ENCODE peak calls at places on chromosomes 4 and X, in eight cellular contexts. Q is PC-9; R is effector memory CD4-positive, alpha-beta T cell; T is naive thymus-derived CD4-positive, alpha-beta T cell; U is AG04450; B is tibial artery; H is gastrocnemius medialis; P is left lung. N is an unnamed sample.

GRCh38 chrX:105460366-105460765 is 239.9 kb upstream of the TEX13A start:
- DNase-seq in Q (no peak), R (no peak), T (no peak), U (no peak), B (no peak), H (no peak), P (no peak), N (no peak)

GRCh38 chr4:72820107-72820506 is 249.4 kb downstream of the COX18 start:
- DNase-seq in Q (no peak), R (no peak), T (no peak), U (no peak), B (no peak), H (no peak), P (no peak), N (no peak)

GRCh38 chr4:150257338-150257737 is 179.1 kb downstream of the DCLK2 start:
- DNase-seq in Q (no peak), R (no peak), T (no peak), U (no peak), B (no peak), H (no peak), P (no peak), N (no peak)

GRCh38 chr4:37816006-37816405 is 10.5 kb upstream of the PGM2 start:
- DNase-seq in Q (no peak), R (peak), T (no peak), U (no peak), B (no peak), H (no peak), P (no peak), N (no peak)

GRCh38 chr4:145061325-145061920 is 36.6 kb downstream of the ANAPC10 start:
- DNase-seq in Q (no peak), R (no peak), T (no peak), U (peak), B (no peak), H (no peak), P (no peak), N (no peak)

GRCh38 chr4:128461300-128462103 is 173.9 kb upstream of the PGRMC2 start:
- DNase-seq in Q (peak), R (no peak), T (no peak), U (peak), B (no peak), H (no peak), P (no peak), N (peak)

GRCh38 chrX:20015945-20016617 is 25.2 kb upstream of the BCLAF3 start:
- DNase-seq in Q (no peak), R (no peak), T (no peak), U (no peak), B (no peak), H (no peak), P (no peak), N (no peak)

GRCh38 chr4:477686-478085 is 21.3 kb downstream of the ZNF721 start:
- DNase-seq in Q (no peak), R (no peak), T (no peak), U (no peak), B (no peak), H (no peak), P (no peak), N (no peak)

GRCh38 chr4:122227202-122227601 is 75.1 kb downstream of the BLTP1 start:
- DNase-seq in Q (no peak), R (no peak), T (no peak), U (no peak), B (no peak), H (no peak), P (no peak), N (no peak)

GRCh38 chrX:137565921-137566745 is at the start of gene ZIC3:
- DNase-seq in Q (no peak), R (no peak), T (no peak), U (no peak), B (peak), H (peak), P (peak), N (peak)

GRCh38 chrX:18983711-18984380 is at the start of gene PHKA2:
- DNase-seq in Q (peak), R (no peak), T (peak), U (no peak), B (peak), H (peak), P (peak), N (peak)

GRCh38 chr4:130849985-130850632 is 1754.2 kb downstream of the C4orf33 start:
- DNase-seq in Q (no peak), R (no peak), T (no peak), U (no peak), B (no peak), H (no peak), P (no peak), N (no peak)

GRCh38 chr4:7693711-7694110 is 245.9 kb downstream of the AFAP1 start:
- DNase-seq in Q (no peak), R (no peak), T (no peak), U (no peak), B (no peak), H (no peak), P (peak), N (no peak)

GRCh38 chr4:7691992-7692391 is 247.7 kb downstream of the AFAP1 start:
- DNase-seq in Q (no peak), R (no peak), T (no peak), U (no peak), B (no peak), H (no peak), P (peak), N (peak)

GRCh38 chr4:7694256-7694775 is 245.3 kb downstream of the AFAP1 start:
- DNase-seq in Q (no peak), R (no peak), T (no peak), U (no peak), B (no peak), H (no peak), P (peak), N (no peak)

GRCh38 chr4:7692451-7693236 is 247.0 kb downstream of the AFAP1 start:
- DNase-seq in Q (no peak), R (no peak), T (no peak), U (no peak), B (no peak), H (no peak), P (peak), N (no peak)

GRCh38 chr4:7693237-7693608 is 246.4 kb downstream of the AFAP1 start:
- DNase-seq in Q (no peak), R (no peak), T (no peak), U (no peak), B (no peak), H (no peak), P (peak), N (no peak)
- H3K27ac ChIP-seq in Q (no peak), R (no peak), T (no peak), U (no peak), B (no peak), H (no peak), P (no peak), N (no peak)

DNA sequence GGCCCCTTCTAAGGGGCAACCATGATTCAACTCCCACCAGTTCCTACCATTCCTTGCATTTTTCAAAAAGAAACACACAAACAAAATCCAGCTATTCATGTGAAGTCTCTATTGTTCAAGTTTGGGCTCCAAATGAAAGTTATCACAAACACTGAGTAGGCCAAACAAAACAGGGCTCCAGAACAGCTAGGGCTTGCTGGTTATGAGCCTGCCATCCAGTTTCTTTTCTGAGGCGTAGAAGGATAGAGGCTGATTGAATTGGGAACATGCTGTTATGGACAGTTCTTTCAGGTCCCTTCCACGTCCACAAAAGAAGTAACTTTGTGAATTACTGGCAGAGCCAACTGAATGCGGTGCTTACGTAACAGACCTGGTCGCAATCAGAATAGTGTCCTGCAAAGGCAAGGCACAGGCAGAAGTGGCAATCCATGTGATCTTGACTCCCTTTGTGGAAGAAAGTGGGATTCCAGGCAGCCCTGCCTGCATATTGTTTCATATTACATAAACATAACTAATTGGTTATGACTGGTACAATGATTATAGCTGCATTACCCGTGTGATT is 244.5 kb downstream of the SCFD2 start:
- DNase-seq in Q (no peak), R (no peak), T (no peak), U (no peak), B (no peak), H (no peak), P (no peak), N (peak)
- H3K27ac ChIP-seq in Q (no peak), R (no peak), T (no peak), U (no peak), B (peak), H (peak), P (no peak), N (peak)

GRCh38 chr4:12445711-12446110 is 1017.0 kb upstream of the HS3ST1 start:
- DNase-seq in Q (no peak), R (no peak), T (no peak), U (no peak), B (no peak), H (no peak), P (no peak), N (no peak)

GRCh38 chr4:12439633-12440305 is 1011.1 kb upstream of the HS3ST1 start:
- DNase-seq in Q (no peak), R (no peak), T (no peak), U (no peak), B (no peak), H (no peak), P (no peak), N (no peak)
- H3K27ac ChIP-seq in Q (no peak), R (no peak), T (no peak), U (no peak), B (no peak), H (no peak), P (no peak), N (no peak)

DNA sequence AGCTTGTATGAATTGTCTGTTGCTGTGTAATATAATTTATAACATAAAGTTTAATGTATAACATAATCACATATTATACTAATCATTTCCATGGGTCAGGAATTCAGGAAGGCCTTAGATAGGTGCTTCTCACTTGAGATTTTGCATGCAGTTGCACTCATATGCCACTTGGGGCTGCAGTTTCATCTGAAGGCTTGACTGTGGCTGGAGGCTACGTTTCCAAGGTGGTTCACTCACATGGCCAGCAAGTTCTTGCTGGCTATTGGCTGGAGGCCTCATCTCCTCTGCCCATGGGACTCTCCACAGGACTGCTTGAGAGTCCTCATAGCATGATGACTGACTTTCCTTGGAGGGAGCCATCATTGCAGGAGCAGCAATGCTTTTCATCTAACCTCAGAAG is 53.4 kb upstream of the STX18 start:
- DNase-seq in Q (no peak), R (no peak), T (no peak), U (no peak), B (no peak), H (no peak), P (no peak), N (no peak)
- H3K27ac ChIP-seq in Q (no peak), R (no peak), T (no peak), U (no peak), B (no peak), H (no peak), P (no peak), N (no peak)

GRCh38 chr4:157220026-157220881 is at the start of gene GRIA2:
- DNase-seq in Q (no peak), R (no peak), T (peak), U (no peak), B (peak), H (no peak), P (peak), N (peak)
- H3K27ac ChIP-seq in Q (no peak), R (no peak), T (no peak), U (no peak), B (no peak), H (no peak), P (no peak), N (no peak)

DNA sequence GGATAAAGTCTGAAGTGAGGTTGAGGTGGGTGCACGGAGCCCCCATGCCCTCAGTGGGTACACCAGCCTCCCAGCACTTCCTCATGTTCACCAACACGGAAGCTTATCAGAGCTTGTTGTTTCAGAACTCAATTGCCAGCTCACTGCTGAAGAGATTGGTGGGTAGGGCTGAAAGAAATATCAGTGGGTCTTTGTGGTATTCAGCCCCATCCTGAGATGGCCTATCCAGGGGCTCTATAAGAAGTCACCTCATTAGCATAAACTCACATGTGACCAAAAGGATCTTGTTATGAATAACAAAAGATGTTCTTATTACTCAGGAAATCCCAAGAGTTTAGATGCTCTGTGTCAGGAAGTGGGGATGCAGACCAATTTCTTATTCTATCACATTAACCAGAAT is 177.3 kb downstream of the ARHGAP10 start:
- DNase-seq in Q (no peak), R (no peak), T (no peak), U (no peak), B (no peak), H (no peak), P (no peak), N (no peak)
- H3K27ac ChIP-seq in Q (no peak), R (no peak), T (no peak), U (no peak), B (no peak), H (no peak), P (no peak), N (no peak)

N was measured in testis.